ENCODE peak calls at places on chromosomes 12 and 14, in nine cellular contexts. R is Daoy; M is NCI-H1105 treated with DMSO at 0.1 percent for 48 hours; P is caudate nucleus; I is left lung; B is T-helper 9 cell; Z is activated CD4-positive, CD25-positive, alpha-beta regulatory T cell treated with anti-CD3 and anti-CD28 coated beads, Interleukin-2, amount 50 U/mL, for 16 hours; O is right cardiac atrium; G is T47D. U is an unnamed sample.

GRCh38 chr14:76844223-76844622 is 18.0 kb downstream of the LRRC74A start:
- DNase-seq in O (peak), R (peak), Z (peak), P (no peak), G (peak), M (no peak), I (peak), B (peak), U (no peak)

GRCh38 chr12:68245071-68246021 is 8.1 kb downstream of the IL22 start:
- DNase-seq in G (no peak), B (no peak), R (no peak), I (no peak), Z (no peak), P (no peak), O (peak), M (no peak), U (peak)

GRCh38 chr12:110245278-110245868 is 35.7 kb upstream of the ATP2A2 start:
- DNase-seq in M (no peak), I (no peak), P (no peak), G (peak), B (peak), O (peak), R (peak), Z (peak), U (no peak)

GRCh38 chr14:104936361-104937155 is 11.9 kb downstream of the PLD4 start:
- DNase-seq in P (no peak), Z (no peak), R (no peak), G (no peak), O (no peak), B (no peak), I (no peak), M (no peak), U (no peak)

GRCh38 chr12:3150820-3151590 is 73.8 kb downstream of the TSPAN9 start:
- DNase-seq in M (no peak), I (no peak), P (no peak), B (no peak), G (no peak), R (peak), O (no peak), Z (no peak), U (no peak)

GRCh38 chr14:100540926-100541620 is 46.1 kb downstream of the BEGAIN start:
- DNase-seq in I (peak), M (no peak), G (no peak), P (no peak), B (no peak), Z (no peak), O (peak), R (no peak), U (no peak)

GRCh38 chr12:5492562-5492961 is 60.7 kb downstream of the NTF3 start:
- DNase-seq in Z (no peak), O (no peak), P (no peak), M (no peak), I (no peak), R (no peak), B (no peak), G (no peak), U (no peak)

GRCh38 chr12:95836185-95836609 is 22.6 kb upstream of the SNRPF start:
- DNase-seq in I (no peak), P (no peak), O (no peak), M (peak), R (peak), Z (no peak), B (no peak), G (peak), U (no peak)

GRCh38 chr14:106308839-106309389 is 782.5 kb downstream of the TMEM121 start:
- DNase-seq in O (peak), Z (peak), R (peak), M (no peak), P (no peak), G (peak), B (peak), I (peak), U (no peak)

GRCh38 chr12:5318874-5319273 is 113.0 kb upstream of the NTF3 start:
- DNase-seq in R (peak), O (no peak), M (no peak), P (no peak), G (no peak), Z (no peak), I (no peak), B (no peak), U (no peak)

GRCh38 chr12:47302111-47302597 is 222.4 kb upstream of the AMIGO2 start:
- DNase-seq in M (no peak), P (peak), R (no peak), Z (no peak), B (no peak), O (no peak), G (no peak), I (no peak), U (no peak)

GRCh38 chr12:65788912-65789311 is 35.4 kb upstream of the HMGA2 start:
- DNase-seq in Z (no peak), M (no peak), P (no peak), O (no peak), B (no peak), G (peak), I (no peak), R (no peak), U (no peak)

GRCh38 chr12:95141305-95141704 is 67.9 kb upstream of the NR2C1 start:
- DNase-seq in I (no peak), B (no peak), O (no peak), Z (no peak), R (no peak), P (no peak), M (no peak), G (no peak), U (no peak)

GRCh38 chr14:100683578-100683977 is 43.1 kb upstream of the DLK1 start:
- DNase-seq in G (no peak), P (no peak), R (no peak), O (peak), M (no peak), B (no peak), I (no peak), Z (no peak), U (no peak)

GRCh38 chr14:22558221-22558913 is 30.7 kb downstream of the DAD1 start:
- DNase-seq in R (no peak), Z (no peak), B (peak), I (no peak), O (peak), M (no peak), P (no peak), G (no peak), U (no peak)

GRCh38 chr12:121388421-121388981 is 11.4 kb upstream of the RNF34 start:
- DNase-seq in Z (no peak), R (peak), I (no peak), B (no peak), G (no peak), P (peak), M (no peak), O (no peak), U (no peak)

GRCh38 chr14:101446387-101446969 is 114.8 kb upstream of the DIO3 start:
- DNase-seq in O (no peak), B (no peak), I (no peak), G (no peak), R (no peak), M (no peak), P (no peak), Z (no peak), U (no peak)

GRCh38 chr12:50505945-50506344 is 1.2 kb downstream of the DIP2B start:
- DNase-seq in M (no peak), I (peak), B (no peak), Z (no peak), P (peak), O (peak), R (no peak), G (no peak), U (no peak)

GRCh38 chr12:49806321-49806813 is 21.8 kb downstream of the NCKAP5L start:
- DNase-seq in R (no peak), B (no peak), I (peak), M (no peak), G (no peak), Z (no peak), P (no peak), O (no peak), U (no peak)

GRCh38 chr12:10574307-10574706 is 39.1 kb downstream of the MAGOHB start:
- DNase-seq in G (no peak), O (no peak), B (no peak), R (no peak), Z (no peak), P (no peak), M (no peak), I (no peak), U (no peak)

GRCh38 chr12:26274441-26275312 is 79.3 kb downstream of the SSPN start:
- DNase-seq in P (peak), B (no peak), I (peak), O (peak), Z (no peak), M (no peak), R (peak), G (peak), U (no peak)

GRCh38 chr12:583251-583869 is 79.9 kb downstream of the NINJ2 start:
- DNase-seq in O (peak), P (no peak), G (no peak), M (no peak), I (no peak), B (no peak), Z (no peak), R (no peak), U (no peak)

GRCh38 chr12:103800252-103800771 is 40.7 kb downstream of the NT5DC3 start:
- DNase-seq in B (no peak), P (peak), I (peak), M (peak), G (no peak), Z (no peak), R (peak), O (peak), U (peak)

GRCh38 chr12:25020621-25021243 is 71.8 kb upstream of the BCAT1 start:
- DNase-seq in G (no peak), M (no peak), O (no peak), I (no peak), B (no peak), Z (no peak), P (no peak), R (no peak), U (no peak)

GRCh38 chr12:132784580-132784979 is 22.9 kb upstream of the ANKLE2 start:
- DNase-seq in I (no peak), G (no peak), M (no peak), P (no peak), B (no peak), Z (no peak), R (no peak), O (peak), U (no peak)

GRCh38 chr14:87888136-87888999 is 104.6 kb downstream of the GALC start:
- DNase-seq in R (peak), I (no peak), O (peak), G (peak), P (no peak), M (no peak), Z (no peak), B (peak), U (peak)

GRCh38 chr14:50082784-50083466 is 33.4 kb downstream of the VCPKMT start:
- DNase-seq in Z (peak), M (no peak), G (no peak), B (peak), I (peak), O (no peak), R (peak), P (no peak), U (no peak)